ENCODE peak calls at places on chromosomes 16 and 17, in six cellular contexts. Y, Z, W, F, N and X are unnamed samples. For H3K4me1, the result is how much of the 10 kb centered on the place peaks cover.

GRCh38 chr17:48552453-48553189 is 7.7 kb upstream of the HOXB2 start:
- DNase-seq in Y (no peak), Z (no peak), F (no peak), N (no peak), W (no peak), X (no peak)

GRCh38 chr16:69935278-69935711 is 15.8 kb upstream of the CLEC18A start:
- DNase-seq in F (no peak), N (no peak), W (no peak), Z (no peak), Y (no peak), X (no peak)

GRCh38 chr16:74224828-74225227 is 71.8 kb upstream of the PSMD7 start:
- DNase-seq in F (no peak), W (no peak), N (no peak), Y (no peak), Z (peak), X (no peak)

GRCh38 chr17:81885869-81886548 is 5.4 kb downstream of the ALYREF start:
- DNase-seq in Z (no peak), W (no peak), F (no peak), Y (no peak), N (no peak), X (no peak)

GRCh38 chr16:73274140-73274539 is 226.2 kb upstream of the ZFHX3 start:
- DNase-seq in F (no peak), N (no peak), W (no peak), Z (no peak), Y (no peak), X (no peak)

GRCh38 chr17:37086329-37086728 is 137.6 kb downstream of the AATF start:
- DNase-seq in F (no peak), Y (no peak), Z (no peak), W (no peak), N (no peak), X (no peak)

GRCh38 chr17:44645341-44645740 is 10.9 kb upstream of the MEIOC start:
- DNase-seq in Y (no peak), Z (no peak), N (no peak), F (no peak), W (no peak), X (no peak)

GRCh38 chr17:6530324-6530920 is 25.9 kb downstream of the PITPNM3 start:
- DNase-seq in Z (no peak), W (no peak), Y (no peak), F (no peak), N (no peak), X (no peak)

GRCh38 chr17:81566461-81567126 is 14.4 kb upstream of the FAAP100 start:
- DNase-seq in N (no peak), Y (peak), F (peak), Z (peak), W (peak), X (peak)

GRCh38 chr17:59193463-59193862 is 16.4 kb upstream of the SMG8 start:
- DNase-seq in Y (no peak), N (no peak), W (no peak), F (no peak), Z (no peak), X (no peak)

GRCh38 chr16:27618611-27619380 is 68.9 kb downstream of the KATNIP start:
- DNase-seq in W (no peak), Y (no peak), F (no peak), N (no peak), Z (no peak), X (no peak)

DNA sequence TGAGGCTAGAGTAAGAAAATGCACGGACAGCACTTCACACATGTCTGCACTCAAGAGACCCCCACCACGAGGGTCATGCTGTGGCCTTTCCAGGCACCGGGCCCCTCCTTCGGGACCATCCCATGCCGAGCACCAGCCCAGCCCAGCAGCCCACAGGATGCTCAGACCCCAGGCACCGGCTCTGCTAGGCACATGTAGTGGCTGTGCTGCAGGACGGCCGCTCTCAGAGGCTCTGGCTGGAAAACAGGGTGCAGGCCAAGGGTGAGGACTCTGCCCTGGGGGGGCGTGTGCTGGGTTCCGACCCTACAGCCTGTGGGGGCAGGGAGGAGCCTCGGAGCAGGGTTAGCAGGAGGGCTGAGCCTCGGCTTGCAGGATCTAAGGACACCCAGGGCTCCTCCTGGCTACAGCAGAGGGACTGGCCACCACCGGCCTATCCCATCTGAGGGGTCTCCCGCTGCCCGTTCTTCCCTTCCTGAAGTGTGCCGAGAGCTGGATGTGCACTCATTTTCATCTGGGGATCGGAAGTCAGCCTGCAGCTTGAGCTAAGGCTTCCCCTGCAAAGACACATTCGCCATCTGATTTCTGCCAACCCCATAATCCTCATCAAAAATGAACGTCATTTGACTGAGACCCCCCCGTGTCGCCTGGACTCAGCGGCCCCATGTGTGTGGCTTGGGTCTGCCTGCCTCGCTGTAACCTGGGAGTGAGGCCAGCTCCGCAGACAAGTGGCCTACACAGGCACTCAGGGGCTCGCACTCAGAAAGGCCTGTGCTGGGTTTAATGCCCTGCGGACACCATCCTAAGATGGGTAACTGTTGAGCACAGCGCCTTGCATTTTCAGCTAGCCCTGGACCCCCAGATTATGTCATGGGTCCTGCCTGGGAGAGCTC is 293.1 kb upstream of the FOXF1 start:
- DNase-seq in F (no peak), W (no peak), N (no peak), Y (no peak), Z (no peak), X (no peak)
- H3K4me1 ChIP-seq in F (under half), W (under half), N (under half), Y (under half), Z (under half), X (under half)

DNA sequence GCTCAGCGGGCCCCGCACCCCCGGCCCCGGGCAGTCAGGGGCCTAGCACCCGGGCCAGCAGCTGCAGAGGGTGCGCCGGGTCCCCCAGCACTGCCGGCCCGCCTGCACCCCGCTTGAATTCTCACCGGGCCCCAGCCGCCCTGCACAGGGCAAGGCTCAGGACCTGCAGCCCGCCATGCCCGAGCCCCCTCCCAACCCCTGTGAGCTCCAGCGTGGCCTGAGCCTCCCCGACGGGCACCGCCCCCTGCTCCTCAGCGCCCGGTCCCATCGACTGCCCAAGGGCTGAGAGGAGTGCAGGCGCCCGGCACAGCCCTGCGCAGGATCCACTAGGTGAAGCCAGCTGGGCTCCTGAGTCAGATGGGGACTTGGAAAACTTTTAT is 1.7 kb upstream of the BRCA1 start:
- DNase-seq in Z (no peak), N (no peak), F (no peak), Y (no peak), W (no peak), X (no peak)
- H3K4me1 ChIP-seq in Z (under half), N (under half), F (under half), Y (under half), W (under half), X (under half)

GRCh38 chr17:17165666-17166308 is 40.3 kb downstream of the PLD6 start:
- DNase-seq in N (no peak), Z (no peak), Y (no peak), W (no peak), F (no peak), X (no peak)
- H3K4me1 ChIP-seq in N (under half), Z (under half), Y (under half), W (under half), F (under half), X (under half)

GRCh38 chr16:3579776-3580175 is 2.6 kb upstream of the NLRC3 start:
- DNase-seq in F (no peak), Y (no peak), Z (no peak), N (no peak), W (no peak), X (no peak)
- H3K4me1 ChIP-seq in F (under half), Y (under half), Z (under half), N (under half), W (under half), X (under half)

DNA sequence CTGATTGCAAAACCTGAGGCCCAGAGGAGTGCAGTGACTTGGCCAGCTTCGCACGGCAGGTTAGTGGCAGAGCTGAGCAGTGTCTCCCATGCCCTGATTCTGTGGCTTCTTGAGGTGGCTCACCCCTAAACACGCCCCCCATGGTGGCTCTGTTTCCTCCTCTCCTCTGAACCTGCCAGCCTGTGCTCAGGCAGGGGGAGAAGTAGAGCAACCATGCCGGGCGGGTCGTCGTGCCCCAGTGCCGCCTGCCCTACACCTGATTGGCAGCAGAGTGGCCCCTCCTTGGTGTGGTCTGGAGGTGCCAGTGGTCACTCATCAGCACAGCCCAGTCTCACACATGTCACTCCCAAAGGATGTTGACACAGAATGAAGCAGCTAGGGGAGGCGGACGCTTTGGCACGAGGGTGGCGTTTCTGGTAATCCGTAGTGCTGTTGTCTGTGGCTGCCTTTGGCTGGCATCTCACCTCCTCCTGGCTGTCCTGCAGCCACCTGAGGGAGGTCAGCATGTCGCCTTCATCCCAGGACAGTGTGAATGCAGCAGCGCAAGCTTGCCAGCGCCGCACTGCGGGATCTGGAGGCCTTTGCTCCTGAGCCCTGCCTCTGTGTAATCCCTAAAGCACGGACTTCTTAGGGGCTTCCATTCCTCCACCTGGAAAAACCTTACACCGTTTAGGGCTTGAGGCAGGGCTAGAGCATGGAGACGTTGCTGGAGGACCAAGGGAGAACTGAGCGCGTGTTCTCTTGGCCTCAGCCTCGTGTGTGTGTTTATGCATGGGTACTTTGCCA is 294.7 kb downstream of the SEC14L1 start:
- DNase-seq in Z (no peak), F (no peak), N (peak), W (no peak), Y (no peak), X (no peak)
- H3K4me1 ChIP-seq in Z (half or more), F (under half), N (half or more), W (under half), Y (under half), X (under half)

DNA sequence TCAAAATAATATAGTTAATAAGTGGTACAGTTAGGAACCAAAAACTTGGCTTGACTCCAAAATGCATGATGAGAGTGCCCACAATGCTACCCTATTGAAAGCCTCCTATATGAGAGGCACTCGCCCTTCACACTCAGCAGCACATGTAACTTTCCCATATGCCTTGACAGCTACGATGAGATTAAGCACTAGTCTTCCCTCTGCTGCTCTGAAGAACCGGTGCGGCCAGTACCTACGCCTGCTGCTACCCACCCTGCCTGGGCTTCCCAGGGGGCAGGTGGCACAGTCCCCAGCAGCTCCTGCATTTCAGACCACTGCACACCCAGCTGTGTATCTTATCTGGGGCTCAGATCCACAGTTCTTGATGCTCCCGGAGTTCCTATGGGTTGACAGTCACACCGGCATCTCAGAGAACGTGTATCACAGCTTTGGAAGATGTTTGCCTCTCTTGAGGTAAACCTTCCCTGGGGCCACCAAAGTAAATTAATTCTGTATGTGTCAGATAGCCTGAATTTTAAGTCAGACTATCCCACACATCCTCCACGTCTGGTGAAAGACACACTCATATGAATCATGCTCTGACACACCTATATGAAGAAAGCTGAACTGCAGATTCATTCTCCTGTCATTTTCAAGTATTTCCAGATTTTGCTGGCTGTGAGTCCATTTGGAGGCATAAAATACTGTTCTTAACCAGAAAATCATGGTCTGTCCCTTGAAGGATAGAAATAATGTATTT is 77.8 kb downstream of the MYH10 start:
- DNase-seq in Z (no peak), W (no peak), N (no peak), Y (no peak), F (no peak), X (no peak)
- H3K4me1 ChIP-seq in Z (under half), W (under half), N (under half), Y (under half), F (under half), X (under half)